ENCODE peak calls at places on chromosomes 1 and 21, in ten cellular contexts. Q is breast epithelium; J is A673; E is CD4-positive, alpha-beta memory T cell; Z is tibial artery; I is neural progenitor cell; N is H9; O is tibial nerve; M is GM23338; U is uterus. C is an unnamed sample. For H3K4me1, the result is how much of the 10 kb centered on the place peaks cover.

GRCh38 chr1:55685560-55685959 is 470.4 kb upstream of the USP24 start:
- DNase-seq in Q (no peak), J (no peak), E (no peak), Z (no peak), I (no peak), N (no peak), O (no peak), M (no peak), U (no peak), C (no peak)

GRCh38 chr1:211859405-211859804 is 28.8 kb upstream of the LPGAT1 start:
- DNase-seq in Q (no peak), J (no peak), E (no peak), Z (no peak), I (no peak), N (no peak), O (no peak), M (no peak), U (no peak), C (no peak)

GRCh38 chr21:45303111-45303615 is 15.5 kb upstream of the POFUT2 start:
- DNase-seq in Q (no peak), J (no peak), E (no peak), Z (peak), I (no peak), N (no peak), O (no peak), M (no peak), U (peak), C (no peak)

GRCh38 chr1:53274541-53275185 is 36.3 kb upstream of the MAGOH start:
- DNase-seq in Q (no peak), J (no peak), E (no peak), Z (peak), I (no peak), N (no peak), O (no peak), M (no peak), U (no peak), C (no peak)

GRCh38 chr1:246632584-246633168 is 66.4 kb downstream of the CNST start:
- DNase-seq in Q (no peak), J (no peak), E (no peak), Z (no peak), I (peak), N (no peak), O (no peak), M (no peak), U (no peak), C (no peak)

GRCh38 chr1:8687053-8687452 is 130.4 kb downstream of the RERE start:
- DNase-seq in Q (no peak), J (peak), E (no peak), Z (no peak), I (no peak), N (no peak), O (no peak), M (no peak), U (no peak), C (no peak)

GRCh38 chr1:226809785-226810571 is 60.4 kb upstream of the PSEN2 start:
- DNase-seq in Q (no peak), J (no peak), E (no peak), Z (no peak), I (no peak), N (no peak), O (no peak), M (no peak), U (no peak), C (no peak)

GRCh38 chr1:159922499-159923202 is 2.7 kb downstream of the TAGLN2 start:
- DNase-seq in Q (no peak), J (no peak), E (no peak), Z (peak), I (no peak), N (no peak), O (no peak), M (no peak), U (peak), C (no peak)

GRCh38 chr1:62045579-62045978 is 149.1 kb upstream of the L1TD1 start:
- DNase-seq in Q (no peak), J (peak), E (no peak), Z (no peak), I (no peak), N (no peak), O (no peak), M (no peak), U (no peak), C (no peak)

GRCh38 chr21:44686000-44686781 is 4.2 kb upstream of the KRTAP12-1 start:
- DNase-seq in Q (no peak), J (peak), E (no peak), Z (peak), I (peak), N (peak), O (no peak), M (peak), U (no peak), C (no peak)

GRCh38 chr21:36691539-36692124 is 7.3 kb upstream of the SIM2 start:
- DNase-seq in Q (no peak), J (no peak), E (no peak), Z (no peak), I (peak), N (no peak), O (no peak), M (peak), U (no peak), C (no peak)

GRCh38 chr1:200090252-200091159 is 63.0 kb downstream of the NR5A2 start:
- DNase-seq in Q (no peak), J (no peak), E (no peak), Z (no peak), I (peak), N (peak), O (no peak), M (peak), U (no peak), C (no peak)

GRCh38 chr1:43549921-43550597 is 19.4 kb downstream of the PTPRF start:
- DNase-seq in Q (peak), J (no peak), E (no peak), Z (peak), I (peak), N (peak), O (peak), M (peak), U (peak), C (peak)

GRCh38 chr21:26966360-26966977 is 419 bp downstream of the ADAMTS5 start:
- DNase-seq in Q (no peak), J (no peak), E (no peak), Z (peak), I (no peak), N (peak), O (no peak), M (peak), U (no peak), C (no peak)

GRCh38 chr1:66283583-66284041 is 250.3 kb upstream of the SGIP1 start:
- DNase-seq in Q (no peak), J (no peak), E (no peak), Z (no peak), I (no peak), N (no peak), O (no peak), M (no peak), U (no peak), C (no peak)

GRCh38 chr1:66281808-66282207 is 252.1 kb upstream of the SGIP1 start:
- DNase-seq in Q (no peak), J (no peak), E (no peak), Z (no peak), I (no peak), N (no peak), O (no peak), M (no peak), U (no peak), C (peak)

GRCh38 chr1:66282343-66282852 is 251.6 kb upstream of the SGIP1 start:
- DNase-seq in Q (no peak), J (peak), E (peak), Z (no peak), I (no peak), N (no peak), O (no peak), M (no peak), U (peak), C (no peak)

GRCh38 chr1:66284746-66285145 is 249.2 kb upstream of the SGIP1 start:
- DNase-seq in Q (no peak), J (no peak), E (no peak), Z (no peak), I (no peak), N (no peak), O (no peak), M (no peak), U (no peak), C (no peak)

DNA sequence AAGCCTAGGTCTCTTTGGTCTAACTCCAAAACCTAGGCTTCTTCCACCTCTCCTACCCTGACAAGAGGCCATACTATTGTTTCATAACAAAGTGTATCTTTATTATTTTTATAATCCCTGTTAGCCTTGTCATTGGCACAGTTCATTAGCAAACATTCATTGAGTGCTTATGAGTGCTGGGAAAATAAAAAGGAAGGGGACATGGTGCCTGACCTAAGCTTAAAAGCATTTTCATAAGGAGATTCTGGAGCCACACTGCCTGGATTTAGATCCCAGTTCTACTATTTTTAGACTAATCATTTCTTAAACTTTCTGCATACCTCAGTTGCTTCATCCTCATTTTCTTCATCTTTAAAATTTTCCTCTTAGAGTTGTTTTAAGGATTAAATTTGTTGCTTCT is 251.1 kb upstream of the SGIP1 start:
- DNase-seq in Q (no peak), J (no peak), E (no peak), Z (no peak), I (no peak), N (no peak), O (no peak), M (no peak), U (no peak), C (no peak)
- H3K4me1 ChIP-seq in Q (under half), J (under half), E (half or more), Z (half or more), I (under half), N (under half), O (under half), M (under half), U (under half), C (under half)

GRCh38 chr1:209434631-209435217 is 148.8 kb upstream of the CAMK1G start:
- DNase-seq in Q (no peak), J (no peak), E (no peak), Z (no peak), I (no peak), N (no peak), O (no peak), M (no peak), U (no peak), C (no peak)
- H3K4me1 ChIP-seq in Q (under half), J (under half), E (under half), Z (under half), I (under half), N (under half), O (under half), M (half or more), U (under half), C (under half)

GRCh38 chr1:24957808-24958752 is 28.0 kb upstream of the RUNX3 start:
- DNase-seq in Q (no peak), J (no peak), E (no peak), Z (no peak), I (no peak), N (no peak), O (no peak), M (no peak), U (no peak), C (no peak)

GRCh38 chr1:24959623-24959975 is 29.5 kb upstream of the RUNX3 start:
- DNase-seq in Q (no peak), J (no peak), E (no peak), Z (no peak), I (no peak), N (no peak), O (no peak), M (no peak), U (no peak), C (no peak)

GRCh38 chr1:24960071-24960801 is 30.2 kb upstream of the RUNX3 start:
- DNase-seq in Q (no peak), J (no peak), E (no peak), Z (no peak), I (no peak), N (no peak), O (no peak), M (no peak), U (no peak), C (no peak)

GRCh38 chr1:24957016-24957807 is 27.1 kb upstream of the RUNX3 start:
- DNase-seq in Q (no peak), J (no peak), E (no peak), Z (no peak), I (no peak), N (no peak), O (no peak), M (no peak), U (no peak), C (no peak)

GRCh38 chr1:24958766-24959622 is 28.9 kb upstream of the RUNX3 start:
- DNase-seq in Q (no peak), J (no peak), E (no peak), Z (no peak), I (no peak), N (no peak), O (no peak), M (no peak), U (no peak), C (no peak)
- H3K4me1 ChIP-seq in Q (under half), J (under half), E (under half), Z (under half), I (under half), N (under half), O (under half), M (under half), U (under half), C (under half)

GRCh38 chr1:179873366-179873978 is 4.1 kb downstream of the TOR1AIP2 start:
- DNase-seq in Q (no peak), J (no peak), E (no peak), Z (no peak), I (no peak), N (no peak), O (no peak), M (no peak), U (no peak), C (no peak)

GRCh38 chr1:179870870-179871269 is 6.7 kb downstream of the TOR1AIP2 start:
- DNase-seq in Q (no peak), J (peak), E (no peak), Z (no peak), I (no peak), N (no peak), O (no peak), M (no peak), U (no peak), C (no peak)

GRCh38 chr1:179875606-179876288 is 1.9 kb downstream of the TOR1AIP2 start:
- DNase-seq in Q (no peak), J (no peak), E (no peak), Z (no peak), I (no peak), N (no peak), O (no peak), M (no peak), U (no peak), C (no peak)

GRCh38 chr1:179872558-179872957 is 5.0 kb downstream of the TOR1AIP2 start:
- DNase-seq in Q (no peak), J (no peak), E (no peak), Z (no peak), I (no peak), N (no peak), O (no peak), M (no peak), U (no peak), C (no peak)

DNA sequence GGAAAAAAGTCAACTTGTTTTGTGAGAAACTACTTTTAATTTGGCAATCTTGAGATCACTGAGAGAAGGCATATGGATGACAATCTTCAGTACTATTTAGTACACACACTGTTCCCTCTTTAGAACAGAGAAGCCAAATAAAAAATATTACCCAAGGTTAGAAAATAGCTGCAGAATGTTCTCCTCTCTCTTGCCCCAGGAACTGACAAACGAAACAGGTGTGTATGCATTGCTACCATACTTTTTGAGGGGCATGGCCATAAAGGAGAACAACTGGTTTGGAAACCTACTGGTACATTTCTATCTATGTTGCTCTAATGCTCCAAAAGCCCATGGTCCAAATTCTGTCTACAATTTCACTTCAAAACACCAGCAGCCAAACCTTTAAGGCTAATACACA is 5.7 kb downstream of the TOR1AIP2 start:
- DNase-seq in Q (no peak), J (no peak), E (no peak), Z (no peak), I (no peak), N (no peak), O (no peak), M (no peak), U (no peak), C (no peak)
- H3K4me1 ChIP-seq in Q (under half), J (under half), E (under half), Z (under half), I (under half), N (under half), O (under half), M (under half), U (under half), C (under half)

GRCh38 chr1:3610823-3611169 is 512 bp downstream of the MEGF6 start:
- DNase-seq in Q (no peak), J (no peak), E (no peak), Z (no peak), I (no peak), N (peak), O (no peak), M (peak), U (no peak), C (no peak)

GRCh38 chr1:3609016-3609768 is 2.1 kb downstream of the MEGF6 start:
- DNase-seq in Q (no peak), J (no peak), E (no peak), Z (no peak), I (no peak), N (no peak), O (no peak), M (no peak), U (no peak), C (no peak)

GRCh38 chr1:3608154-3608553 is 3.2 kb downstream of the MEGF6 start:
- DNase-seq in Q (no peak), J (no peak), E (no peak), Z (no peak), I (no peak), N (no peak), O (no peak), M (no peak), U (no peak), C (no peak)

GRCh38 chr1:3610165-3610822 is 1.0 kb downstream of the MEGF6 start:
- DNase-seq in Q (no peak), J (peak), E (no peak), Z (no peak), I (peak), N (peak), O (no peak), M (peak), U (peak), C (no peak)

GRCh38 chr1:3609769-3610157 is 1.5 kb downstream of the MEGF6 start:
- DNase-seq in Q (no peak), J (no peak), E (no peak), Z (no peak), I (peak), N (no peak), O (no peak), M (no peak), U (no peak), C (no peak)
- H3K4me1 ChIP-seq in Q (under half), J (under half), E (under half), Z (under half), I (under half), N (under half), O (under half), M (under half), U (under half), C (under half)

GRCh38 chr1:162150112-162150511 is 80.6 kb downstream of the NOS1AP start:
- DNase-seq in Q (no peak), J (no peak), E (no peak), Z (no peak), I (no peak), N (no peak), O (no peak), M (no peak), U (no peak), C (no peak)

GRCh38 chr1:162151900-162152829 is 82.7 kb downstream of the NOS1AP start:
- DNase-seq in Q (no peak), J (no peak), E (no peak), Z (no peak), I (no peak), N (no peak), O (peak), M (no peak), U (no peak), C (no peak)

GRCh38 chr1:162158624-162159271 is 89.3 kb downstream of the NOS1AP start:
- DNase-seq in Q (no peak), J (no peak), E (no peak), Z (no peak), I (no peak), N (no peak), O (no peak), M (no peak), U (no peak), C (no peak)

GRCh38 chr1:162157469-162157868 is 88.0 kb downstream of the NOS1AP start:
- DNase-seq in Q (no peak), J (no peak), E (no peak), Z (no peak), I (no peak), N (no peak), O (no peak), M (no peak), U (no peak), C (no peak)

DNA sequence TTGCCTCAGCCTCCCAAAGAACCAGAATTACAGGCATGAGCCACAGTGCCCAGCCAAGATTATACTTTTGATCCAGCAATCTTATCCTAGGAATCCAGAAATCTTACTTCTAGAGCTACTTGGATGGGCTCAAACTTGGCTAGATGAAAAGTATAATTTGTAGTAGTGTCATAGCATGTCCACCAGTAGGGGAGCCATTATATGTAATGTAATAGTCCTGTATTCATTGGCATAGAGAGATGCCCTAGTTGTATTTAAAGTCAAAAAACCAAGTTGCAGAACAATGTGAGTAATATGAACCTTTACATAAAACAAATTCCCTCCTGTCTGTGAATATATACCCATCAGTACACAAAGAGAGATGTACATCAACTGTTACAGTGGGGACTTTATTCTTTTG is 83.9 kb downstream of the NOS1AP start:
- DNase-seq in Q (no peak), J (no peak), E (no peak), Z (no peak), I (no peak), N (no peak), O (no peak), M (no peak), U (no peak), C (no peak)
- H3K4me1 ChIP-seq in Q (under half), J (under half), E (under half), Z (under half), I (under half), N (under half), O (under half), M (under half), U (under half), C (under half)

GRCh38 chr1:23450894-23451293 is 26.3 kb upstream of the TCEA3 start:
- DNase-seq in Q (no peak), J (no peak), E (no peak), Z (no peak), I (no peak), N (no peak), O (no peak), M (no peak), U (no peak), C (no peak)

GRCh38 chr1:23449918-23450317 is 25.4 kb upstream of the TCEA3 start:
- DNase-seq in Q (no peak), J (no peak), E (no peak), Z (no peak), I (no peak), N (no peak), O (peak), M (no peak), U (no peak), C (peak)

GRCh38 chr1:23451452-23451851 is 26.9 kb upstream of the TCEA3 start:
- DNase-seq in Q (no peak), J (no peak), E (no peak), Z (no peak), I (no peak), N (no peak), O (no peak), M (no peak), U (no peak), C (no peak)

GRCh38 chr1:23448846-23449245 is 24.3 kb upstream of the TCEA3 start:
- DNase-seq in Q (no peak), J (no peak), E (no peak), Z (no peak), I (no peak), N (no peak), O (no peak), M (no peak), U (no peak), C (no peak)

GRCh38 chr1:23449306-23449705 is 24.8 kb upstream of the TCEA3 start:
- DNase-seq in Q (no peak), J (no peak), E (no peak), Z (no peak), I (no peak), N (no peak), O (no peak), M (no peak), U (no peak), C (no peak)
- H3K4me1 ChIP-seq in Q (under half), J (under half), E (under half), Z (under half), I (under half), N (under half), O (under half), M (under half), U (under half), C (under half)

GRCh38 chr1:234490789-234491479 is 12.0 kb upstream of the TARBP1 start:
- DNase-seq in Q (no peak), J (no peak), E (no peak), Z (no peak), I (no peak), N (no peak), O (no peak), M (no peak), U (no peak), C (no peak)
- H3K4me1 ChIP-seq in Q (under half), J (under half), E (under half), Z (under half), I (under half), N (under half), O (under half), M (under half), U (under half), C (under half)

DNA sequence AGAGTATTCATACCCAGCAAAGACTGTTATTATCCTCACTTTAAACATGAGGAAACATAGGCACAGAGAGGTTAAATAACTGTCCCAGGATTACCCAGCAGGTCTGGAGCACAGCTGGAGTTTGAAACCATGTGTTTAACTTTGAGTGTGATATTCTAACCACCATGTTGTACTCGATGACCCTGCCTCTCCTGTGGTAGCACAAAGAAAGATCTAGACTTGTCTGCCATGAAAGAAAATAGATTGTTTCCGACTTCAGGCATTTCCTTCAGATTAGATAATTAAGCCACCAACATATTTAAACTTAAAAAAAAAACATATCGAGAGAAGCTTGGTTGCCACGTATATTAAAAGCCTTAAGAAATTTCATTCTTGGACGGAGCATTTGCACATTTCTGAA is 104.6 kb upstream of the RUNX1 start:
- DNase-seq in Q (no peak), J (no peak), E (no peak), Z (no peak), I (no peak), N (no peak), O (no peak), M (no peak), U (no peak), C (no peak)
- H3K4me1 ChIP-seq in Q (under half), J (under half), E (under half), Z (under half), I (under half), N (under half), O (under half), M (under half), U (under half), C (under half)

C was measured in prostate gland.